ENCODE peak calls at places on chromosome 3, in nine cellular contexts. N is AG04449, B is heart right ventricle, K is neural progenitor cell, P is cardiac muscle cell, V is tibial artery, O is sigmoid colon, Z is AG04450, F is GM23338. W is an unnamed sample.

GRCh38 chr3:141093397-141093796 is 42.2 kb downstream of the SPSB4 start:
- DNase-seq in N (no peak), B (no peak), K (no peak), P (no peak), V (no peak), O (no peak), Z (no peak), F (no peak), W (no peak)

GRCh38 chr3:140203510-140203909 is 268.5 kb downstream of the CLSTN2 start:
- DNase-seq in N (no peak), B (no peak), K (peak; percentile 80), P (no peak), V (no peak), O (no peak), Z (no peak), F (peak; percentile 26), W (no peak)

GRCh38 chr3:73401616-73402265 is 223.0 kb downstream of the PDZRN3 start:
- DNase-seq in N (no peak), B (peak; percentile 26), K (no peak), P (peak; percentile 66), V (no peak), O (peak; percentile 86), Z (peak; percentile 42), F (no peak), W (no peak)

GRCh38 chr3:160450846-160451245 is 1.3 kb upstream of the TRIM59 start:
- DNase-seq in N (peak; percentile 84), B (no peak), K (no peak), P (peak; percentile 74), V (no peak), O (no peak), Z (peak; percentile 82), F (peak; percentile 35), W (no peak)

GRCh38 chr3:121651684-121652083 is 9.0 kb downstream of the HCLS1 start:
- DNase-seq in N (no peak), B (no peak), K (no peak), P (peak; percentile 26), V (no peak), O (no peak), Z (no peak), F (no peak), W (no peak)

GRCh38 chr3:129596194-129597086 is 10.0 kb downstream of the PLXND1 start:
- DNase-seq in N (peak; percentile 81), B (peak; percentile 96), K (peak; percentile 65), P (peak; percentile 98), V (peak; percentile 98), O (peak; percentile 93), Z (peak; percentile 77), F (peak; percentile 53), W (peak; percentile 76)

GRCh38 chr3:112786002-112786590 is 60.6 kb downstream of the CD200R1L start:
- DNase-seq in N (no peak), B (no peak), K (no peak), P (peak; percentile 92), V (no peak), O (no peak), Z (no peak), F (no peak), W (no peak)

GRCh38 chr3:159620281-159620680 is 368.4 kb upstream of the IL12A start:
- DNase-seq in N (no peak), B (no peak), K (no peak), P (no peak), V (no peak), O (no peak), Z (no peak), F (no peak), W (no peak)

GRCh38 chr3:55819005-55819404 is 331.9 kb upstream of the WNT5A start:
- DNase-seq in N (no peak), B (no peak), K (no peak), P (no peak), V (no peak), O (no peak), Z (no peak), F (no peak), W (no peak)

GRCh38 chr3:55815262-55815661 is 328.2 kb upstream of the WNT5A start:
- DNase-seq in N (no peak), B (no peak), K (no peak), P (no peak), V (no peak), O (no peak), Z (no peak), F (no peak), W (no peak)

GRCh38 chr3:55823001-55823400 is 335.9 kb upstream of the WNT5A start:
- DNase-seq in N (no peak), B (no peak), K (no peak), P (no peak), V (no peak), O (no peak), Z (no peak), F (no peak), W (no peak)

GRCh38 chr3:55817177-55817576 is 330.1 kb upstream of the WNT5A start:
- DNase-seq in N (no peak), B (no peak), K (no peak), P (no peak), V (no peak), O (no peak), Z (no peak), F (no peak), W (no peak)

DNA sequence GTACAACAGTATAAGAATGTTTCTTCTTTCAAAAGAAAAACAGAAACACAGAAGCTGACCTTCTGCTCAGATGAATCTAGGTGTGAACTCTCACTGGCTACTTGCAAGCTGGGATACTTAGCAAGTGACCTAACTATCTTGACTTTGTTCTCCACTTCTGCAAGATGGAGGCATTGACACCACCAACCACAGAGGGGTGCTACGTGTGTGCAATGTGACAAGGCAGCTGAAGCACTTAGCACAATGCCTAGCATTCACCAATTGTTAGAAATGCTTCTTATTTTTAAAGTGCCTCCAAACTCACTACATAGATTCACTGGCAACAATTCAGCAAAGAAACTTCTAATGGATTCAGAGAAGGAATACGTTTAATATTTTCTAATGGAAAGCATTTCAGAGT is 331.4 kb upstream of the WNT5A start:
- DNase-seq in N (no peak), B (no peak), K (peak; percentile 24), P (peak; percentile 4), V (no peak), O (no peak), Z (no peak), F (no peak), W (no peak)
- TF ChIP-seq CTCF in N (no peak), B (peak; percentile 12), K (peak; percentile 37), P (no peak), V (no peak), O (no peak), Z (peak; percentile 25), F (peak; percentile 30), W (no peak)

DNA sequence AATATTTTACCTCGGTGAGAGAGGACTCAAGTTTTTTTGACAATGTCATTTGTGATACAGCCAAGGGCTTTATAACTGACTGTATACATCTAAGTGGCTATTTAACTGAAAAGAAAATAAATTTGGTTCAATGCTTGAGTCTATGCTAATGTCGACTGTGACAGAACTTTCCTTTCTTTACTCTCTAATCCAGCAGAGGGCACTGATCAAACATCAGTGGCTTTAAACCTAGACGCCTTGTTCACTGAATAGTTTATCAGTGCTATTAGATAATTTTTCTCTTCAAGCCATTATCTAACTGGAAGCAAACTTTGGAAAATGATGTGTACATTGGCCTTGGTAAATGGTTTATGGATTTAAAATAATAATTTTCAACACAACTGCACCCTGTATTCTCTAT is 285.1 kb downstream of the CHL1 start:
- DNase-seq in N (no peak), B (no peak), K (no peak), P (peak; percentile 17), V (no peak), O (no peak), Z (no peak), F (peak; percentile 47), W (no peak)
- TF ChIP-seq CTCF in N (no peak), B (no peak), K (peak; percentile 51), P (peak; percentile 25), V (peak; percentile 18), O (no peak), Z (peak; percentile 20), F (peak; percentile 60), W (no peak)

DNA sequence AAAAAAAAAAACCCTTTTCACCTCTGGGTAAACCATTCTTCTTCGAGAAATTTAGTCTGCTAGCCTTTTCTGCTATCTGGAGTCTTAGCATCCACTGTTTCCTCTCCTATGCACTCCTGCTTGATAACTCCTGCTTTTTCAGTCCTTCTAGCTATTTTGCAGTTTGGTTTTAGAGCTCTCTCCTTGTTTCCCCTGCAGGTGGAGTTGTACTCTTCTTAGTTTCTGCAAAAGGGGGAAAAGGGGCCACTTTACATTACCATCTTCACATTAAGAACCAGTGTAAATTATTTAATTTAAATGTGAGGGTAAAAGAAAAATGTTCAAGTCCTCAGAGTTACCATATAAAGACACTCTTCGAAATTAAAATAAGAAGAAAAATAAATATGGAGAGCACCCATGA is 23.6 kb upstream of the MYLK start:
- DNase-seq in N (no peak), B (no peak), K (no peak), P (no peak), V (no peak), O (no peak), Z (no peak), F (peak; percentile 56), W (no peak)
- TF ChIP-seq CTCF in N (no peak), B (no peak), K (peak; percentile 42), P (no peak), V (no peak), O (no peak), Z (no peak), F (peak; percentile 57), W (no peak)

GRCh38 chr3:153166206-153166605 is 4.2 kb downstream of the RAP2B start:
- DNase-seq in N (no peak), B (no peak), K (no peak), P (peak; percentile 44), V (no peak), O (no peak), Z (no peak), F (no peak), W (no peak)

GRCh38 chr3:153163349-153164008 is 1.5 kb downstream of the RAP2B start:
- DNase-seq in N (no peak), B (peak; percentile 11), K (no peak), P (peak; percentile 45), V (no peak), O (no peak), Z (no peak), F (peak; percentile 11), W (no peak)

GRCh38 chr3:153162513-153163348 is 705 bp downstream of the RAP2B start:
- DNase-seq in N (no peak), B (peak; percentile 13), K (peak; percentile 71), P (peak; percentile 49), V (peak; percentile 73), O (peak; percentile 71), Z (no peak), F (peak; percentile 56), W (peak; percentile 49)

GRCh38 chr3:153164009-153164550 is 2.1 kb downstream of the RAP2B start:
- DNase-seq in N (no peak), B (no peak), K (peak; percentile 6), P (no peak), V (no peak), O (no peak), Z (no peak), F (no peak), W (no peak)

DNA sequence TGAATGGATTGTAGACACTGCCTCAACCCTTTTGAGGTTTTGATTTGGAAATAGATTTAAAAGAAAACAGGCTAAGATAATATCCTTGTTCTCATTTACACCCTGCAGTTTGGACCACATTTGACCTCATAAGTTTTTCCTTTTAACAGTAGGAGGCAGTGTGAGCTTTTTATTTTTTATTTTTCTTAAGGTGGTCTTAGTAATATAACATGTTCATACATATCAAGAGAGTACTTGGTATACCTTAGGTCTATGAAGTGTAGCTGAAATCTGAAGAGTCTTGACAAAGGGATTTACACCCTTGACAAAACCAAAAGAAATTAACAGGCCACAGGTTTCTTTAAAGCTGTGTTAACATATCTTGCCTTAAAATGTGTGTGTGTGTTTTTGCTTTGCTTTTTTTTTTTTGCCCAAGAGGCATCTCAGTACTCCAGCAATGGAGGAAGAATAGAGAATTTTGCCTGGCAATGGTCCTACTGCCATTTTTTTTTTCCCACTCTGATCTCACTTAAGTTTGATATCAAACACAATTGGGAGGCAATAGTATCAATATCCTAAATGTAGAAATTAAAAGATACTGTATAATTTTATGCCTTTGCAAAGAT is 3.3 kb downstream of the RAP2B start:
- DNase-seq in N (no peak), B (no peak), K (no peak), P (peak; percentile 41), V (no peak), O (no peak), Z (no peak), F (peak; percentile 13), W (no peak)
- TF ChIP-seq CTCF in N (no peak), B (peak; percentile 45), K (peak; percentile 43), P (peak; percentile 27), V (no peak), O (no peak), Z (peak; percentile 47), F (peak; percentile 52), W (peak; percentile 60)

W was measured in CD14-positive monocyte.